ENCODE peak calls at places on chromosomes 4 and X, in ten cellular contexts. W is ascending aorta; L is GM12865; I is colonic mucosa; B is CD8-positive, alpha-beta memory T cell; A is left ventricle myocardium superior; O is NCI-H748 treated with DMSO at 0.1 percent for 48 hours; G is stimulated activated CD4-positive, alpha-beta T cell treated with anti-CD3 and anti-CD28 coated beads, Interleukin-4, amount 100 ng/mL, for 4 hours; T is ELF-1; Q is naive thymus-derived CD4-positive, alpha-beta T cell. Y is an unnamed sample.

GRCh38 chrX:11756354-11757318 is 1.4 kb upstream of the MSL3 start:
- DNase-seq in B (no peak), I (no peak), O (peak), A (no peak), Q (no peak), L (peak), G (no peak), W (no peak), T (peak), Y (no peak)

GRCh38 chrX:140434347-140434746 is 70.5 kb downstream of the SOX3 start:
- DNase-seq in O (no peak), G (no peak), A (no peak), T (peak), B (no peak), Q (no peak), W (no peak), L (no peak), I (no peak), Y (no peak)

GRCh38 chr4:94880976-94881375 is 123.2 kb downstream of the BMPR1B start:
- DNase-seq in O (no peak), I (no peak), L (no peak), G (no peak), Q (no peak), B (no peak), T (no peak), A (no peak), W (no peak), Y (no peak)

GRCh38 chr4:72564184-72564583 is 4.8 kb downstream of the ADAMTS3 start:
- DNase-seq in L (no peak), W (no peak), O (no peak), T (no peak), B (no peak), A (no peak), G (no peak), Q (no peak), I (no peak), Y (no peak)

GRCh38 chrX:37905436-37906147 is 58.2 kb upstream of the DYNLT3 start:
- DNase-seq in G (peak), T (peak), O (no peak), A (peak), W (no peak), Q (no peak), B (no peak), L (no peak), I (no peak), Y (no peak)

GRCh38 chr4:100679926-100680325 is 162.1 kb upstream of the EMCN start:
- DNase-seq in L (no peak), T (no peak), Q (no peak), B (no peak), O (peak), G (no peak), I (no peak), A (no peak), W (no peak), Y (no peak)

GRCh38 chr4:79247695-79248394 is 78.0 kb downstream of the NAA11 start:
- DNase-seq in W (no peak), L (no peak), T (no peak), B (no peak), O (no peak), Q (no peak), A (no peak), G (no peak), I (no peak), Y (no peak)

GRCh38 chr4:123986268-123986798 is 589.7 kb downstream of the SPRY1 start:
- DNase-seq in L (no peak), W (no peak), B (no peak), I (peak), A (peak), G (no peak), Q (no peak), T (no peak), O (no peak), Y (no peak)

GRCh38 chr4:8591626-8592365 is 769 bp upstream of the CPZ start:
- DNase-seq in I (no peak), T (no peak), B (no peak), A (peak), W (no peak), Q (no peak), G (no peak), L (no peak), O (no peak), Y (no peak)

GRCh38 chr4:122224348-122224747 is 72.2 kb downstream of the BLTP1 start:
- DNase-seq in Q (no peak), O (no peak), I (peak), B (no peak), L (peak), T (peak), G (no peak), A (no peak), W (no peak), Y (no peak)

GRCh38 chr4:184756399-184756798 is 22.5 kb upstream of the CENPU start:
- DNase-seq in Q (no peak), I (no peak), L (no peak), G (no peak), B (no peak), A (no peak), O (no peak), W (no peak), T (no peak), Y (no peak)

GRCh38 chrX:130024127-130024526 is 41.7 kb downstream of the BCORL1 start:
- DNase-seq in Q (peak), G (peak), O (no peak), I (peak), L (peak), T (peak), B (peak), A (peak), W (peak), Y (no peak)

GRCh38 chr4:110869114-110869513 is 246.2 kb upstream of the PITX2 start:
- DNase-seq in I (no peak), Q (no peak), B (no peak), G (no peak), L (no peak), O (no peak), A (no peak), W (no peak), T (no peak), Y (no peak)

GRCh38 chr4:67883463-67883862 is 339 bp downstream of the TMPRSS11D start:
- DNase-seq in T (no peak), Q (no peak), G (no peak), O (no peak), L (no peak), I (no peak), W (no peak), A (no peak), B (no peak), Y (no peak)

GRCh38 chr4:71586087-71586763 is 197.7 kb downstream of the GC start:
- DNase-seq in A (no peak), G (no peak), L (no peak), I (no peak), W (no peak), O (peak), B (no peak), T (no peak), Q (no peak), Y (no peak)

GRCh38 chr4:3402409-3403103 is 39.2 kb upstream of the HGFAC start:
- DNase-seq in W (no peak), I (no peak), A (no peak), T (no peak), O (no peak), Q (no peak), L (no peak), G (no peak), B (no peak), Y (no peak)

GRCh38 chr4:47053485-47053884 is 22.1 kb downstream of the GABRB1 start:
- DNase-seq in B (no peak), A (no peak), L (no peak), Q (no peak), G (no peak), W (no peak), T (no peak), O (no peak), I (no peak), Y (no peak)

GRCh38 chrX:29071525-29071924 is 484.3 kb downstream of the IL1RAPL1 start:
- DNase-seq in B (no peak), T (no peak), L (no peak), W (no peak), G (no peak), Q (no peak), O (no peak), I (no peak), A (no peak), Y (no peak)

GRCh38 chr4:96356591-96357360 is 516.9 kb downstream of the PDHA2 start:
- DNase-seq in A (no peak), B (no peak), L (no peak), O (no peak), Q (no peak), I (no peak), W (no peak), G (no peak), T (no peak), Y (no peak)

GRCh38 chr4:13173974-13174373 is 310.2 kb downstream of the RAB28 start:
- DNase-seq in O (no peak), Q (no peak), A (peak), L (no peak), T (peak), I (peak), B (no peak), G (no peak), W (no peak), Y (no peak)